ENCODE peak calls at places on chromosomes 11 and 22, in seven cellular contexts. One of them, this sample, is unnamed.

GRCh38 chr11:36149538-36150242 is 139.5 kb downstream of the COMMD9 start:
- DNase-seq in activated effector memory CD4-positive, alpha-beta T cell treated with Interleukin-2 at 50 U/mL for 16 hours: no peak
- DNase-seq in mammary epithelial cell: peak
- DNase-seq in uterus: peak
- DNase-seq in CD4-positive, alpha-beta T cell: no peak
- DNase-seq in frontal cortex: no peak
- DNase-seq in left kidney: peak
- DNase-seq in this sample: no peak

GRCh38 chr22:23394525-23395326 is 185.4 kb downstream of the IGLL1 start:
- DNase-seq in uterus: peak
- DNase-seq in left kidney: no peak
- DNase-seq in activated effector memory CD4-positive, alpha-beta T cell treated with Interleukin-2 at 50 U/mL for 16 hours: no peak
- DNase-seq in CD4-positive, alpha-beta T cell: no peak
- DNase-seq in frontal cortex: no peak
- DNase-seq in mammary epithelial cell: no peak
- DNase-seq in this sample: no peak

GRCh38 chr11:55714982-55715888 is 53.2 kb downstream of the OR4C6 start:
- DNase-seq in CD4-positive, alpha-beta T cell: no peak
- DNase-seq in frontal cortex: no peak
- DNase-seq in uterus: no peak
- DNase-seq in left kidney: no peak
- DNase-seq in activated effector memory CD4-positive, alpha-beta T cell treated with Interleukin-2 at 50 U/mL for 16 hours: no peak
- DNase-seq in mammary epithelial cell: no peak
- DNase-seq in this sample: no peak

GRCh38 chr11:120031156-120031555 is 106.8 kb downstream of the TRIM29 start:
- DNase-seq in left kidney: no peak
- DNase-seq in uterus: no peak
- DNase-seq in mammary epithelial cell: no peak
- DNase-seq in CD4-positive, alpha-beta T cell: no peak
- DNase-seq in frontal cortex: no peak
- DNase-seq in activated effector memory CD4-positive, alpha-beta T cell treated with Interleukin-2 at 50 U/mL for 16 hours: no peak
- DNase-seq in this sample: no peak

GRCh38 chr11:75667831-75668507 is 869 bp downstream of the MAP6 start:
- DNase-seq in mammary epithelial cell: peak
- DNase-seq in frontal cortex: peak
- DNase-seq in activated effector memory CD4-positive, alpha-beta T cell treated with Interleukin-2 at 50 U/mL for 16 hours: no peak
- DNase-seq in uterus: peak
- DNase-seq in CD4-positive, alpha-beta T cell: peak
- DNase-seq in left kidney: peak
- DNase-seq in this sample: peak

GRCh38 chr11:80914311-80914710 is 1473.5 kb upstream of the TENM4 start:
- DNase-seq in uterus: no peak
- DNase-seq in left kidney: no peak
- DNase-seq in activated effector memory CD4-positive, alpha-beta T cell treated with Interleukin-2 at 50 U/mL for 16 hours: no peak
- DNase-seq in mammary epithelial cell: no peak
- DNase-seq in CD4-positive, alpha-beta T cell: no peak
- DNase-seq in frontal cortex: no peak
- DNase-seq in this sample: no peak

GRCh38 chr11:27401760-27402316 is 38.8 kb upstream of the CCDC34 start:
- DNase-seq in uterus: no peak
- DNase-seq in CD4-positive, alpha-beta T cell: no peak
- DNase-seq in mammary epithelial cell: no peak
- DNase-seq in left kidney: no peak
- DNase-seq in activated effector memory CD4-positive, alpha-beta T cell treated with Interleukin-2 at 50 U/mL for 16 hours: no peak
- DNase-seq in frontal cortex: no peak
- DNase-seq in this sample: no peak

GRCh38 chr22:46849951-46850350 is 87.5 kb downstream of the TBC1D22A start:
- DNase-seq in activated effector memory CD4-positive, alpha-beta T cell treated with Interleukin-2 at 50 U/mL for 16 hours: no peak
- DNase-seq in CD4-positive, alpha-beta T cell: no peak
- DNase-seq in uterus: no peak
- DNase-seq in left kidney: no peak
- DNase-seq in frontal cortex: no peak
- DNase-seq in mammary epithelial cell: no peak
- DNase-seq in this sample: no peak